ENCODE peak calls at places on chromosome 3, in eight cellular contexts. One of them, this sample, is unnamed.

GRCh38 chr3:134054881-134055280 is 25.2 kb upstream of the SLCO2A1 start:
- DNase-seq in AG10803: no peak
- DNase-seq in fibroblast of mammary gland: no peak
- DNase-seq in nephron progenitor cell: no peak
- DNase-seq in HFFc6: no peak
- DNase-seq in astrocyte of the cerebellum: peak
- DNase-seq in CD8-positive, alpha-beta T cell: no peak
- DNase-seq in K562: no peak
- DNase-seq in this sample: no peak

GRCh38 chr3:188749010-188749617 is 422.7 kb upstream of the TPRG1 start:
- DNase-seq in astrocyte of the cerebellum: no peak
- DNase-seq in HFFc6: no peak
- DNase-seq in AG10803: no peak
- DNase-seq in fibroblast of mammary gland: peak
- DNase-seq in CD8-positive, alpha-beta T cell: peak
- DNase-seq in nephron progenitor cell: peak
- DNase-seq in K562: peak
- DNase-seq in this sample: peak

GRCh38 chr3:129022995-129023332 is 21.9 kb downstream of the EFCC1 start:
- DNase-seq in AG10803: no peak
- DNase-seq in CD8-positive, alpha-beta T cell: no peak
- DNase-seq in HFFc6: no peak
- DNase-seq in K562: no peak
- DNase-seq in fibroblast of mammary gland: no peak
- DNase-seq in nephron progenitor cell: no peak
- DNase-seq in astrocyte of the cerebellum: no peak
- DNase-seq in this sample: no peak

GRCh38 chr3:130849111-130849552 is 44.8 kb upstream of the ATP2C1 start:
- DNase-seq in nephron progenitor cell: no peak
- DNase-seq in K562: peak
- DNase-seq in AG10803: no peak
- DNase-seq in astrocyte of the cerebellum: no peak
- DNase-seq in fibroblast of mammary gland: no peak
- DNase-seq in CD8-positive, alpha-beta T cell: no peak
- DNase-seq in HFFc6: no peak
- DNase-seq in this sample: no peak

GRCh38 chr3:111714305-111714704 is 119.2 kb upstream of the ZBED2 start:
- DNase-seq in nephron progenitor cell: no peak
- DNase-seq in CD8-positive, alpha-beta T cell: no peak
- DNase-seq in AG10803: peak
- DNase-seq in fibroblast of mammary gland: peak
- DNase-seq in HFFc6: peak
- DNase-seq in astrocyte of the cerebellum: no peak
- DNase-seq in K562: no peak
- DNase-seq in this sample: no peak

GRCh38 chr3:150038830-150039229 is 68.1 kb upstream of the PFN2 start:
- DNase-seq in K562: peak
- DNase-seq in HFFc6: no peak
- DNase-seq in AG10803: no peak
- DNase-seq in CD8-positive, alpha-beta T cell: no peak
- DNase-seq in fibroblast of mammary gland: no peak
- DNase-seq in nephron progenitor cell: no peak
- DNase-seq in astrocyte of the cerebellum: no peak
- DNase-seq in this sample: no peak

GRCh38 chr3:4977001-4977888 is 2.0 kb upstream of the BHLHE40 start:
- DNase-seq in fibroblast of mammary gland: peak
- DNase-seq in K562: peak
- DNase-seq in astrocyte of the cerebellum: no peak
- DNase-seq in CD8-positive, alpha-beta T cell: peak
- DNase-seq in nephron progenitor cell: peak
- DNase-seq in AG10803: peak
- DNase-seq in HFFc6: peak
- DNase-seq in this sample: peak

GRCh38 chr3:6417174-6417573 is 443.7 kb upstream of the GRM7 start:
- DNase-seq in nephron progenitor cell: no peak
- DNase-seq in fibroblast of mammary gland: no peak
- DNase-seq in AG10803: no peak
- DNase-seq in CD8-positive, alpha-beta T cell: no peak
- DNase-seq in astrocyte of the cerebellum: no peak
- DNase-seq in K562: no peak
- DNase-seq in HFFc6: no peak
- DNase-seq in this sample: no peak

GRCh38 chr3:129211345-129211744 is 27.6 kb upstream of the CNBP start:
- DNase-seq in nephron progenitor cell: no peak
- DNase-seq in fibroblast of mammary gland: no peak
- DNase-seq in astrocyte of the cerebellum: no peak
- DNase-seq in K562: no peak
- DNase-seq in AG10803: peak
- DNase-seq in CD8-positive, alpha-beta T cell: no peak
- DNase-seq in HFFc6: no peak
- DNase-seq in this sample: no peak

GRCh38 chr3:146464005-146464595 is 5.3 kb downstream of the PLSCR2 start:
- DNase-seq in fibroblast of mammary gland: peak
- DNase-seq in astrocyte of the cerebellum: no peak
- DNase-seq in CD8-positive, alpha-beta T cell: no peak
- DNase-seq in K562: no peak
- DNase-seq in HFFc6: peak
- DNase-seq in AG10803: no peak
- DNase-seq in nephron progenitor cell: no peak
- DNase-seq in this sample: no peak

DNA sequence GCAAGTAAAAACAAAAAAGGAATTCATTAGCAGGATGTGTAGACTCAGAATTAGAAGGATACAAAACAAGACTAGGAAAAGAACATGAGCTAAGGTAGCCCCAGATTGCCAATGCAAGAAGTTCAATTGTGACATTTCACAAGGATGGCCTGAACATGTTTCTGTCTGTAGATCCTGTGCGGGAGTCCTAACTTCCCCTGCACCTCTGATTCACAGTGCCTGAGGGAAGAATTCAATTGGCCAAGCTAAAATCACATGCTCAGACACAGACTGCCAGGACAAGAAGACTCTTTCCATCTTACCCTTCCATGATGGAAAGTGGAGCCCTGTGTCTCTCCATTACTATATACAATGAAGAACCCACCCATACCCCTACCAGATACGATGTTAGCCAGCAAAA is 251.5 kb downstream of the KCNH8 start:
- DNase-seq in fibroblast of mammary gland: no peak
- DNase-seq in astrocyte of the cerebellum: no peak
- DNase-seq in CD8-positive, alpha-beta T cell: no peak
- DNase-seq in AG10803: no peak
- DNase-seq in HFFc6: no peak
- DNase-seq in nephron progenitor cell: no peak
- DNase-seq in K562: no peak
- DNase-seq in this sample: no peak
- TF ChIP-seq CTCF in fibroblast of mammary gland: no peak
- TF ChIP-seq CTCF in astrocyte of the cerebellum: no peak
- TF ChIP-seq CTCF in CD8-positive, alpha-beta T cell: no peak
- TF ChIP-seq CTCF in AG10803: no peak
- TF ChIP-seq CTCF in HFFc6: no peak
- TF ChIP-seq CTCF in nephron progenitor cell: no peak
- TF ChIP-seq CTCF in K562: no peak
- TF ChIP-seq CTCF in this sample: no peak

GRCh38 chr3:28081533-28081947 is 159.9 kb upstream of the CMC1 start:
- DNase-seq in CD8-positive, alpha-beta T cell: no peak
- DNase-seq in K562: no peak
- DNase-seq in HFFc6: no peak
- DNase-seq in nephron progenitor cell: no peak
- DNase-seq in fibroblast of mammary gland: no peak
- DNase-seq in AG10803: no peak
- DNase-seq in astrocyte of the cerebellum: no peak
- DNase-seq in this sample: peak

GRCh38 chr3:28080716-28081115 is 160.7 kb upstream of the CMC1 start:
- DNase-seq in K562: no peak
- DNase-seq in CD8-positive, alpha-beta T cell: no peak
- DNase-seq in nephron progenitor cell: no peak
- DNase-seq in astrocyte of the cerebellum: no peak
- DNase-seq in AG10803: no peak
- DNase-seq in HFFc6: no peak
- DNase-seq in fibroblast of mammary gland: no peak
- DNase-seq in this sample: no peak

GRCh38 chr3:28077566-28077965 is 163.9 kb upstream of the CMC1 start:
- DNase-seq in fibroblast of mammary gland: peak
- DNase-seq in HFFc6: no peak
- DNase-seq in CD8-positive, alpha-beta T cell: no peak
- DNase-seq in AG10803: peak
- DNase-seq in K562: no peak
- DNase-seq in nephron progenitor cell: peak
- DNase-seq in astrocyte of the cerebellum: peak
- DNase-seq in this sample: no peak
- TF ChIP-seq CTCF in fibroblast of mammary gland: peak
- TF ChIP-seq CTCF in HFFc6: no peak
- TF ChIP-seq CTCF in CD8-positive, alpha-beta T cell: no peak
- TF ChIP-seq CTCF in AG10803: peak
- TF ChIP-seq CTCF in K562: no peak
- TF ChIP-seq CTCF in nephron progenitor cell: no peak
- TF ChIP-seq CTCF in astrocyte of the cerebellum: no peak
- TF ChIP-seq CTCF in this sample: no peak

GRCh38 chr3:100779475-100779874 is 70.2 kb downstream of the TFG start:
- DNase-seq in astrocyte of the cerebellum: no peak
- DNase-seq in HFFc6: no peak
- DNase-seq in CD8-positive, alpha-beta T cell: no peak
- DNase-seq in K562: no peak
- DNase-seq in nephron progenitor cell: no peak
- DNase-seq in fibroblast of mammary gland: no peak
- DNase-seq in AG10803: no peak
- DNase-seq in this sample: no peak

GRCh38 chr3:100775669-100776068 is 66.4 kb downstream of the TFG start:
- DNase-seq in K562: no peak
- DNase-seq in fibroblast of mammary gland: no peak
- DNase-seq in CD8-positive, alpha-beta T cell: no peak
- DNase-seq in nephron progenitor cell: no peak
- DNase-seq in HFFc6: no peak
- DNase-seq in astrocyte of the cerebellum: no peak
- DNase-seq in AG10803: no peak
- DNase-seq in this sample: no peak

GRCh38 chr3:100777271-100777670 is 68.0 kb downstream of the TFG start:
- DNase-seq in K562: no peak
- DNase-seq in nephron progenitor cell: no peak
- DNase-seq in AG10803: peak
- DNase-seq in CD8-positive, alpha-beta T cell: no peak
- DNase-seq in HFFc6: peak
- DNase-seq in astrocyte of the cerebellum: no peak
- DNase-seq in fibroblast of mammary gland: peak
- DNase-seq in this sample: no peak

GRCh38 chr3:100776097-100776729 is 66.9 kb downstream of the TFG start:
- DNase-seq in HFFc6: no peak
- DNase-seq in astrocyte of the cerebellum: no peak
- DNase-seq in nephron progenitor cell: no peak
- DNase-seq in K562: no peak
- DNase-seq in fibroblast of mammary gland: no peak
- DNase-seq in CD8-positive, alpha-beta T cell: no peak
- DNase-seq in AG10803: no peak
- DNase-seq in this sample: no peak

DNA sequence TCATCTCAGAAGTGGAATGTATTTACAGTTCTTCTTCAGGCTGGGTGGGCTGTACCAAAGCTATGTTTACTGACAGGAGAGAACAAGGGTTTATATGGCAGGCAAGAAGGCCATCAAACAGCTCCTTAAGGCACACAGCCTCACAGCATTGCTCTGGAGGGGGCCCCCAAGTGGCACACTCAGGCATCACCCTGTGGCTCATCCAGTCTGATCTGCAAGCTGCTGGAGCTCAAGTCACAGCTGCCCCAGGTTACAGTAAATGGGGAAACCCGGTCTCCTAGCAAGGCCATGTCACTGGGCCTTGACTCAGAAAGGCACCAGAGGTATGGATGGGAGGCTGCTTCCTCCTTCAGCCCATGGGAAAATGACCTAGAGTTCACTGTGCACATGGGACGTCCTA is 67.4 kb downstream of the TFG start:
- DNase-seq in AG10803: no peak
- DNase-seq in CD8-positive, alpha-beta T cell: no peak
- DNase-seq in HFFc6: no peak
- DNase-seq in nephron progenitor cell: no peak
- DNase-seq in K562: peak
- DNase-seq in fibroblast of mammary gland: peak
- DNase-seq in astrocyte of the cerebellum: no peak
- DNase-seq in this sample: no peak
- TF ChIP-seq CTCF in AG10803: no peak
- TF ChIP-seq CTCF in CD8-positive, alpha-beta T cell: no peak
- TF ChIP-seq CTCF in HFFc6: peak
- TF ChIP-seq CTCF in nephron progenitor cell: no peak
- TF ChIP-seq CTCF in K562: peak
- TF ChIP-seq CTCF in fibroblast of mammary gland: no peak
- TF ChIP-seq CTCF in astrocyte of the cerebellum: no peak
- TF ChIP-seq CTCF in this sample: no peak

GRCh38 chr3:41265011-41265545 is 65.8 kb downstream of the CTNNB1 start:
- DNase-seq in CD8-positive, alpha-beta T cell: no peak
- DNase-seq in K562: no peak
- DNase-seq in HFFc6: no peak
- DNase-seq in nephron progenitor cell: no peak
- DNase-seq in AG10803: peak
- DNase-seq in fibroblast of mammary gland: peak
- DNase-seq in astrocyte of the cerebellum: no peak
- DNase-seq in this sample: no peak
- TF ChIP-seq CTCF in CD8-positive, alpha-beta T cell: no peak
- TF ChIP-seq CTCF in K562: no peak
- TF ChIP-seq CTCF in HFFc6: no peak
- TF ChIP-seq CTCF in nephron progenitor cell: no peak
- TF ChIP-seq CTCF in AG10803: no peak
- TF ChIP-seq CTCF in fibroblast of mammary gland: no peak
- TF ChIP-seq CTCF in astrocyte of the cerebellum: no peak
- TF ChIP-seq CTCF in this sample: no peak

GRCh38 chr3:29711255-29711771 is 430.4 kb downstream of the RBMS3 start:
- DNase-seq in HFFc6: no peak
- DNase-seq in CD8-positive, alpha-beta T cell: no peak
- DNase-seq in AG10803: no peak
- DNase-seq in K562: no peak
- DNase-seq in fibroblast of mammary gland: peak
- DNase-seq in nephron progenitor cell: no peak
- DNase-seq in astrocyte of the cerebellum: no peak
- DNase-seq in this sample: no peak

GRCh38 chr3:29701326-29701983 is 420.6 kb downstream of the RBMS3 start:
- DNase-seq in astrocyte of the cerebellum: no peak
- DNase-seq in nephron progenitor cell: no peak
- DNase-seq in CD8-positive, alpha-beta T cell: no peak
- DNase-seq in AG10803: no peak
- DNase-seq in K562: no peak
- DNase-seq in HFFc6: no peak
- DNase-seq in fibroblast of mammary gland: no peak
- DNase-seq in this sample: no peak

GRCh38 chr3:29708884-29709283 is 428.0 kb downstream of the RBMS3 start:
- DNase-seq in K562: no peak
- DNase-seq in HFFc6: no peak
- DNase-seq in astrocyte of the cerebellum: no peak
- DNase-seq in fibroblast of mammary gland: no peak
- DNase-seq in nephron progenitor cell: no peak
- DNase-seq in AG10803: no peak
- DNase-seq in CD8-positive, alpha-beta T cell: no peak
- DNase-seq in this sample: no peak

DNA sequence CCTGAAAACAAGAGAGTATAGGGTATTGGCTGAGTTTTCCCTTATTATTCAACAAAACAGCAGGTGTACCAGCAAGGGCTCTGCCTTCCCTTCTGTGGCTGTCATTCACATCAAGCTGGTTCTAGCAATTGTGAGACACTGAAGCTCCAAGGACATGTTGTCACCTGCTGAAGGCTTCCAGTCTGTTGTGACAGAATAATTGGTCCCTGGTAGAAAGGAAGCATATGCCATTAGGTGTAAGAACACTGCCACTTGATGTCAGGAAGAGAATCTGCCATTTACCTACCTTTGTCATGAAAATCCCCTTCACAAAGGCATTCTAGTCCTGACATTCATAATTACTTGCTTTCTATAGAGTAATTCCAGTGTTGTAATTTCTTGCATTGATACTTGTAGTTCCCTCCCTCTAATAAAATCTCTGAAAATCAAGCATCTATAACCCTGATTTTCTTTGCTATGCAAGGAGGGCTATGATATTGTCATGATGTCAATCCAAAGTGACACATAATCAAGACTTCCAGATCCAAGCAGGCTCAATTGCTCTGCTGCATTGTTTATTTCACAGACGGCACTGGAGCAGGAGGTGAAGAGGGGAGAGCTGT is 425.1 kb downstream of the RBMS3 start:
- DNase-seq in astrocyte of the cerebellum: no peak
- DNase-seq in K562: no peak
- DNase-seq in fibroblast of mammary gland: no peak
- DNase-seq in nephron progenitor cell: no peak
- DNase-seq in HFFc6: no peak
- DNase-seq in CD8-positive, alpha-beta T cell: no peak
- DNase-seq in AG10803: no peak
- DNase-seq in this sample: no peak
- TF ChIP-seq CTCF in astrocyte of the cerebellum: no peak
- TF ChIP-seq CTCF in K562: no peak
- TF ChIP-seq CTCF in fibroblast of mammary gland: no peak
- TF ChIP-seq CTCF in nephron progenitor cell: no peak
- TF ChIP-seq CTCF in HFFc6: no peak
- TF ChIP-seq CTCF in CD8-positive, alpha-beta T cell: no peak
- TF ChIP-seq CTCF in AG10803: no peak
- TF ChIP-seq CTCF in this sample: no peak